ENCODE peak calls at places on chromosomes 7 and 10, in ten cellular contexts. N is suprapubic skin, M is A549, R is transverse colon, L is ovary, V is sigmoid colon, A is stomach, F is HepG2, X is tibial nerve, E is upper lobe of left lung. Q is an unnamed sample.

GRCh38 chr7:43791665-43792064 is 33.2 kb downstream of the BLVRA start:
- DNase-seq in N (no peak), M (no peak), R (no peak), L (no peak), V (no peak), A (no peak), F (no peak), X (no peak), E (no peak), Q (no peak)

GRCh38 chr10:96478317-96478716 is 35.4 kb downstream of the TLL2 start:
- DNase-seq in N (no peak), M (no peak), R (no peak), L (no peak), V (no peak), A (no peak), F (no peak), X (no peak), E (no peak), Q (no peak)

GRCh38 chr7:149525280-149525679 is 27.7 kb upstream of the ZNF746 start:
- DNase-seq in N (no peak), M (no peak), R (no peak), L (no peak), V (no peak), A (no peak), F (no peak), X (no peak), E (no peak), Q (no peak)

GRCh38 chr7:100003711-100004661 is 11.4 kb upstream of the ZKSCAN1 start:
- DNase-seq in N (no peak), M (peak), R (peak), L (no peak), V (peak), A (peak), F (peak), X (no peak), E (no peak), Q (no peak)

GRCh38 chr10:109877546-109877945 is 45.8 kb downstream of the XPNPEP1 start:
- DNase-seq in N (no peak), M (no peak), R (no peak), L (no peak), V (no peak), A (peak), F (no peak), X (no peak), E (no peak), Q (no peak)

GRCh38 chr10:13485623-13486022 is 43.2 kb downstream of the BEND7 start:
- DNase-seq in N (no peak), M (peak), R (no peak), L (no peak), V (no peak), A (no peak), F (no peak), X (no peak), E (no peak), Q (no peak)

GRCh38 chr7:29400435-29400834 is 163.2 kb upstream of the PRR15 start:
- DNase-seq in N (no peak), M (no peak), R (no peak), L (no peak), V (no peak), A (no peak), F (no peak), X (no peak), E (no peak), Q (no peak)

GRCh38 chr7:84122582-84123360 is 71.8 kb downstream of the SEMA3A start:
- DNase-seq in N (no peak), M (no peak), R (no peak), L (no peak), V (no peak), A (no peak), F (no peak), X (no peak), E (no peak), Q (no peak)

GRCh38 chr7:140074780-140075179 is 12.0 kb upstream of the PARP12 start:
- DNase-seq in N (no peak), M (no peak), R (no peak), L (no peak), V (no peak), A (no peak), F (no peak), X (no peak), E (no peak), Q (no peak)

GRCh38 chr7:73892003-73892975 is 31.3 kb downstream of the TMEM270 start:
- DNase-seq in N (no peak), M (no peak), R (peak), L (peak), V (no peak), A (peak), F (no peak), X (no peak), E (no peak), Q (no peak)

GRCh38 chr10:133528845-133529575 is 1.8 kb downstream of the CYP2E1 start:
- DNase-seq in N (no peak), M (no peak), R (no peak), L (no peak), V (no peak), A (peak), F (no peak), X (no peak), E (peak), Q (no peak)

GRCh38 chr7:2607122-2607912 is 24.5 kb upstream of the TTYH3 start:
- DNase-seq in N (no peak), M (no peak), R (peak), L (no peak), V (peak), A (no peak), F (no peak), X (no peak), E (no peak), Q (no peak)

GRCh38 chr10:13462551-13462950 is 66.3 kb downstream of the BEND7 start:
- DNase-seq in N (no peak), M (no peak), R (no peak), L (no peak), V (no peak), A (no peak), F (no peak), X (no peak), E (no peak), Q (no peak)

GRCh38 chr10:12501851-12502525 is 152.6 kb downstream of the CAMK1D start:
- DNase-seq in N (peak), M (no peak), R (no peak), L (no peak), V (peak), A (peak), F (no peak), X (no peak), E (no peak), Q (no peak)

GRCh38 chr10:76382381-76382851 is 951.0 kb downstream of the LRMDA start:
- DNase-seq in N (no peak), M (no peak), R (no peak), L (no peak), V (no peak), A (no peak), F (no peak), X (no peak), E (no peak), Q (no peak)

GRCh38 chr10:62689712-62690111 is 114.8 kb upstream of the ADO start:
- DNase-seq in N (no peak), M (no peak), R (no peak), L (no peak), V (no peak), A (no peak), F (no peak), X (no peak), E (no peak), Q (no peak)

GRCh38 chr10:62684911-62685310 is 119.6 kb upstream of the ADO start:
- DNase-seq in N (no peak), M (no peak), R (no peak), L (no peak), V (no peak), A (no peak), F (no peak), X (no peak), E (no peak), Q (no peak)

GRCh38 chr10:62688971-62689700 is 115.4 kb upstream of the ADO start:
- DNase-seq in N (no peak), M (no peak), R (no peak), L (no peak), V (no peak), A (no peak), F (no peak), X (no peak), E (peak), Q (no peak)

GRCh38 chr10:62690703-62691102 is 113.8 kb upstream of the ADO start:
- DNase-seq in N (no peak), M (peak), R (no peak), L (no peak), V (no peak), A (no peak), F (no peak), X (no peak), E (no peak), Q (no peak)

DNA sequence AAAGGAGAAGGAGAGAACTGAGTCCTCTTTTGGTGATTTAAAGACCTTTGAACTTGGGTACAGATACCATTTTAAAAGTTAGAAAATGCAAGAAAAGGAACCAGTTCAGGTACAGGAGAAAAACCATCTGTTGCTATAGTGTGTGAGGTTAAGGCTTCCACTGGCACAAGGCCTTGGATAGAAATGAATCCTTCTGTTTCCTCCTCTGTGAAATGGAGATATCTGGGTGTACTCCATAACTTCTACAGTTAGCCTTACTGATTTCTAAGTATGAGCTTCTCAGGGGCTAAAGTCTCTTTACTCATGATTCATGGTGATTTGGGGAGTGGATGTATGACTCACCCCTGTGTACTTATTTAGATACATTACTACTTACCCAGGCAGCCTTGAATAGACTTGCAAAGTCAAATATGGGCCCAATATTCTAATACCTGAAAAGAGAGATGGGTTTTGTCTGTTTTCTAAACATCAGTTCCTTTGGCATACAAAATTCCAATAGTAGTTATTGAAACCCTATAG is 117.2 kb upstream of the ADO start:
- DNase-seq in N (no peak), M (peak), R (no peak), L (no peak), V (no peak), A (no peak), F (no peak), X (no peak), E (no peak), Q (no peak)
- TF ChIP-seq EP300 in N (no peak), M (no peak), R (no peak), L (no peak), V (no peak), A (no peak), F (no peak), X (no peak), E (no peak), Q (no peak)

GRCh38 chr10:11178606-11179221 is 161.0 kb downstream of the CELF2 start:
- DNase-seq in N (no peak), M (no peak), R (peak), L (peak), V (no peak), A (peak), F (no peak), X (no peak), E (no peak), Q (no peak)
- TF ChIP-seq POLR2A in N (no peak), M (no peak), R (no peak), L (no peak), V (no peak), A (no peak), F (no peak), X (no peak), E (peak), Q (no peak)

DNA sequence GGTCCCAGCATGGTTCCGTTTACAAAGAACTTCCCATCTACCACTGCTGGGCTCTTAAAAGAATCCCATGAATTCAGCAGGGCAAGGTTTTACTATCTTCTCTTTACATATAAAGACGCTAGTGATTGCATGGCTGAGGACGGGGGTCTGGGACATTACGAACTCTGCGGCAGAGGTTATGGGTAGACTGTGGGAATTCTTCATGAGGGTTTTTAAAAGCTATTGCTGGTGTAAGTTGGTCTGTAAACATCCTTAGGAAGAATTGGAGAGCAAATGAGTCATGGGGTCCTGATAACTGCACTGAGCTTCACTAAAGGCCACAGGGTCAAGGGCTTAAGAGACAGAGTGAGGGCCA is 53.1 kb upstream of the TMEM72 start:
- DNase-seq in N (no peak), M (no peak), R (no peak), L (no peak), V (no peak), A (no peak), F (no peak), X (no peak), E (no peak), Q (no peak)
- TF ChIP-seq CTCF in N (no peak), M (no peak), R (no peak), L (no peak), V (no peak), A (no peak), F (no peak), X (no peak), E (no peak), Q (no peak)

DNA sequence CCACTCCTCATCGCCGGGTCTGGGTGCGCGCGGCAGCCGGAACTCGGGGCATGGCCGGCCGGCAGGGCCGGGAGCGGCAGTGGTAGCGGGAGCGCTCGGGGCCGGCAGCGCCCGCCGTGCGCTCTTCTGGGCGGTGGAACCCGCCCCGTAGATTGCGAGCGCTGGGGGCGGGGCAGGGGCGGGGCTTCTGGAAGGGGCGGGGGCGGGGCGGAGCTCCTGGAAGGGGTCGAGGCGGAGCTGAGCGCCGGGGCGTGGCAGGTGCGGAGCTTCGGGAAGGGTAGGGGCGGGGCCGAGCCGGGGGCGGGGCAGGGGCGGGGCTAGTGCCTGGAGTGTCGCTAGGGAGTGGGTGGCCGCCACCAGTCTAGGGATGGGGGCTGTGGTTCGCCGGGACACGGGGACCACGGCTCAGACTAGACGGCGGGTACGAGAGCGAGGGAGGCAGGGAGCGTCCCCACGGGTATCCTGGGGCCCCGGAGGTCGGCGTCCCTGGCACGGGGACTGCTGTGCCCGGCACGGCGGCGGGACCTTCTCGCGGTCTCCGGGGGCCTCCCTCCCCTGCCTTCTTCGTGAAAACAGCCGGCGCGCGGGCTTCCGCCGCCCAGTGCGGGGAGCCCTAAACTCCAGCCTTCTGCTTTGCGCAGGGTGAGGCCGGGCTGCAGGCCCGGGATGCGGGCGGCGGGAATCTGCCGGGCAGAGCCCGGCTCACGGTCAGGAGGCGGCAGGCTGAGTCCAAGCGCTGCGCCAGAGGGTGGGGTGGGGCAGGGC is at the start of gene STK32C:
- DNase-seq in N (peak), M (peak), R (peak), L (peak), V (peak), A (peak), F (peak), X (peak), E (peak), Q (peak)
- TF ChIP-seq EP300 in N (no peak), M (no peak), R (no peak), L (no peak), V (no peak), A (no peak), F (no peak), X (peak), E (no peak), Q (no peak)

GRCh38 chr10:72297281-72297967 is 23.7 kb downstream of the DDIT4 start:
- DNase-seq in N (peak), M (peak), R (peak), L (peak), V (peak), A (peak), F (no peak), X (peak), E (peak), Q (peak)
- TF ChIP-seq POLR2A in N (peak), M (peak), R (no peak), L (peak), V (no peak), A (no peak), F (no peak), X (no peak), E (no peak), Q (no peak)

DNA sequence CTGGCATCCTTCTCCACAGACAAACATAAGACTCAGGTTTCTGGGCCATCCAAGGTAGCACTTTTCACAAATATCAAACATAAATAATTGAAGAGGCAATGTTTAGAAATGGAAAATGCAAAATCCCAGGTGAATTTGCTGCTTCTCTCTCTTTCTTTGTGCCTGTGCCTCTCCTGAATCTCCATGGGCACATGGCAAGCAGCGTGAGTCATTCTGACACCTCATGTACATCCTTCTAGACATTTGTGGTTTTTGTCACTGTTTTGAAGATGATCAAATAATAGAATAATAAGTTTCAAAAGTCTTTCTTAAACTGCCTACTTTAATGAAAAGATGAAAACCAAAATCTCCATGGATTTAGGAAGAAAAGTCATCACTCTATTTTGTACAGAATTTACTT is 60.3 kb upstream of the RAB11FIP2 start:
- DNase-seq in N (no peak), M (no peak), R (no peak), L (no peak), V (no peak), A (no peak), F (no peak), X (no peak), E (no peak), Q (no peak)
- TF ChIP-seq CTCF in N (no peak), M (no peak), R (no peak), L (no peak), V (no peak), A (no peak), F (no peak), X (no peak), E (no peak), Q (no peak)

GRCh38 chr10:9685596-9685995 is 1332.1 kb upstream of the CELF2 start:
- DNase-seq in N (no peak), M (no peak), R (no peak), L (no peak), V (no peak), A (no peak), F (no peak), X (no peak), E (no peak), Q (no peak)

GRCh38 chr10:9684186-9684585 is 1333.5 kb upstream of the CELF2 start:
- DNase-seq in N (no peak), M (no peak), R (no peak), L (no peak), V (no peak), A (no peak), F (no peak), X (no peak), E (no peak), Q (no peak)

GRCh38 chr10:9682812-9683211 is 1334.9 kb upstream of the CELF2 start:
- DNase-seq in N (no peak), M (no peak), R (no peak), L (no peak), V (no peak), A (no peak), F (no peak), X (no peak), E (no peak), Q (no peak)

GRCh38 chr10:9681655-9682054 is 1336.0 kb upstream of the CELF2 start:
- DNase-seq in N (no peak), M (no peak), R (no peak), L (no peak), V (no peak), A (no peak), F (no peak), X (no peak), E (no peak), Q (no peak)
- TF ChIP-seq EP300 in N (no peak), M (no peak), R (no peak), L (no peak), V (no peak), A (no peak), F (no peak), X (no peak), E (no peak), Q (no peak)

GRCh38 chr10:70887804-70888800 is at the start of gene PCBD1:
- DNase-seq in N (no peak), M (peak), R (peak), L (peak), V (peak), A (peak), F (peak), X (peak), E (peak), Q (no peak)
- TF ChIP-seq POLR2A in N (no peak), M (peak), R (peak), L (peak), V (peak), A (no peak), F (peak), X (peak), E (peak), Q (no peak)

Q was measured in esophagus muscularis mucosa.